ENCODE peak calls at places on chromosomes 6 and 20, in five cellular contexts. R, E, L, W and D are unnamed samples.

GRCh38 chr6:23696946-23697345 is 429.1 kb upstream of the NRSN1 start:
- DNase-seq in R (no peak), E (no peak), W (peak; percentile 0), L (peak; percentile 77), D (peak; percentile 10)

GRCh38 chr20:5947276-5947675 is 3.1 kb downstream of the TRMT6 start:
- DNase-seq in R (peak; percentile 22), L (no peak), E (no peak), W (peak; percentile 29), D (no peak)

GRCh38 chr6:157326979-157327378 is 3.7 kb upstream of the TMEM242 start:
- DNase-seq in L (peak; percentile 74), E (no peak), R (no peak), W (peak; percentile 85), D (no peak)

GRCh38 chr20:59032713-59033059 is 551 bp upstream of the ATP5F1E start:
- DNase-seq in L (no peak), W (peak; percentile 25), E (no peak), R (no peak), D (no peak)

GRCh38 chr6:87944541-87944954 is 103.1 kb upstream of the SPACA1 start:
- DNase-seq in L (peak; percentile 78), R (peak; percentile 100), E (no peak), W (peak; percentile 15), D (no peak)

GRCh38 chr6:125316621-125317020 is 14.9 kb upstream of the HDDC2 start:
- DNase-seq in W (no peak), E (no peak), L (no peak), R (no peak), D (no peak)

GRCh38 chr20:49539481-49540231 is 28.3 kb downstream of the PTGIS start:
- DNase-seq in L (no peak), W (no peak), E (no peak), R (no peak), D (no peak)

GRCh38 chr6:122428781-122429180 is 29.3 kb downstream of the HSF2 start:
- DNase-seq in L (no peak), E (no peak), W (no peak), R (no peak), D (no peak)

GRCh38 chr6:28648035-28648877 is 122.6 kb downstream of the GPX5 start:
- DNase-seq in E (peak; percentile 86), W (peak; percentile 75), L (peak; percentile 57), R (peak; percentile 72), D (peak; percentile 93)

GRCh38 chr20:54208492-54209044 is 681 bp downstream of the PFDN4 start:
- DNase-seq in L (peak; percentile 53), R (peak; percentile 46), E (peak; percentile 59), W (peak; percentile 88), D (peak; percentile 12)

GRCh38 chr6:155228549-155229166 is 35.2 kb upstream of the CLDN20 start:
- DNase-seq in W (no peak), E (no peak), R (no peak), L (peak; percentile 68), D (no peak)

GRCh38 chr20:23125625-23126191 is 39.6 kb upstream of the CD93 start:
- DNase-seq in W (peak; percentile 75), R (no peak), E (no peak), L (no peak), D (no peak)

GRCh38 chr20:50439539-50440453 is 70.4 kb upstream of the PTPN1 start:
- DNase-seq in R (no peak), W (no peak), L (no peak), E (no peak), D (no peak)

GRCh38 chr6:80547827-80548226 is 441.4 kb downstream of the BCKDHB start:
- DNase-seq in L (peak; percentile 93), R (peak; percentile 70), W (peak; percentile 92), E (no peak), D (no peak)